ENCODE peak calls at places on chromosomes 6 and 20, in eight cellular contexts. W is activated CD8-positive, alpha-beta memory T cell treated with anti-CD3 and anti-CD28 coated beads, Interleukin-2, amount 10 ng/mL, durations not matched to agents 7 days and 5 days; G is effector CD4-positive, alpha-beta T cell; H is C1 segment of cervical spinal cord; I is GM06990; B is naive thymus-derived CD4-positive, alpha-beta T cell; N is non-pigmented ciliary epithelial cell; Z is progenitor cell of endocrine pancreas. X is an unnamed sample.

GRCh38 chr6:166514196-166514595 is 72.3 kb downstream of the RAMACL start:
- DNase-seq in W (no peak), G (no peak), H (no peak), I (no peak), B (no peak), N (no peak), Z (no peak), X (no peak)

GRCh38 chr6:168908166-168908565 is 345.5 kb downstream of the THBS2 start:
- DNase-seq in W (no peak), G (no peak), H (no peak), I (no peak), B (no peak), N (peak), Z (no peak), X (no peak)

GRCh38 chr6:151029976-151030375 is 164.5 kb downstream of the MTHFD1L start:
- DNase-seq in W (no peak), G (no peak), H (no peak), I (no peak), B (no peak), N (no peak), Z (no peak), X (no peak)

GRCh38 chr6:13375360-13375878 is 47.1 kb upstream of the TBC1D7 start:
- DNase-seq in W (peak), G (no peak), H (no peak), I (peak), B (no peak), N (no peak), Z (no peak), X (no peak)

GRCh38 chr6:131059486-131059885 is 3.6 kb downstream of the EPB41L2 start:
- DNase-seq in W (no peak), G (no peak), H (no peak), I (no peak), B (no peak), N (no peak), Z (no peak), X (no peak)

GRCh38 chr20:54134445-54135220 is 39.2 kb downstream of the CYP24A1 start:
- DNase-seq in W (no peak), G (no peak), H (no peak), I (no peak), B (no peak), N (peak), Z (no peak), X (no peak)

GRCh38 chr20:7152071-7152470 is 384.6 kb downstream of the BMP2 start:
- DNase-seq in W (no peak), G (no peak), H (no peak), I (no peak), B (no peak), N (no peak), Z (no peak), X (no peak)

GRCh38 chr20:36141310-36141709 is 13.2 kb upstream of the EPB41L1 start:
- DNase-seq in W (no peak), G (no peak), H (no peak), I (no peak), B (no peak), N (no peak), Z (no peak), X (no peak)

GRCh38 chr6:90219168-90219985 is 77.3 kb downstream of the BACH2 start:
- DNase-seq in W (no peak), G (peak), H (no peak), I (no peak), B (peak), N (peak), Z (peak), X (peak)

GRCh38 chr6:18328549-18328922 is 58.6 kb upstream of the RNF144B start:
- DNase-seq in W (no peak), G (no peak), H (no peak), I (no peak), B (no peak), N (no peak), Z (no peak), X (no peak)

GRCh38 chr6:87941556-87942358 is 105.9 kb upstream of the SPACA1 start:
- DNase-seq in W (no peak), G (no peak), H (no peak), I (no peak), B (no peak), N (no peak), Z (no peak), X (no peak)

GRCh38 chr6:29806387-29806786 is 21.2 kb upstream of the HLA-G start:
- DNase-seq in W (no peak), G (no peak), H (no peak), I (no peak), B (no peak), N (no peak), Z (no peak), X (no peak)

GRCh38 chr20:59040682-59041081 is 1.9 kb downstream of the PRELID3B start:
- DNase-seq in W (no peak), G (no peak), H (no peak), I (no peak), B (no peak), N (no peak), Z (no peak), X (no peak)

GRCh38 chr6:32191696-32192607 is 491 bp downstream of the GPSM3 start:
- DNase-seq in W (no peak), G (no peak), H (no peak), I (no peak), B (peak), N (no peak), Z (no peak), X (no peak)

GRCh38 chr6:103729658-103730057 is 1130.1 kb downstream of the HACE1 start:
- DNase-seq in W (no peak), G (no peak), H (no peak), I (no peak), B (no peak), N (no peak), Z (no peak), X (no peak)

GRCh38 chr6:39224523-39225182 is 4.6 kb downstream of the KCNK5 start:
- DNase-seq in W (no peak), G (no peak), H (no peak), I (no peak), B (no peak), N (no peak), Z (no peak), X (no peak)

GRCh38 chr6:105560611-105561066 is 157.8 kb upstream of the PREP start:
- DNase-seq in W (peak), G (no peak), H (no peak), I (peak), B (no peak), N (peak), Z (no peak), X (no peak)

GRCh38 chr6:125154184-125155135 is 887 bp downstream of the TPD52L1 start:
- DNase-seq in W (no peak), G (no peak), H (no peak), I (peak), B (no peak), N (no peak), Z (peak), X (peak)

GRCh38 chr20:10319855-10320254 is 101.2 kb downstream of the SNAP25 start:
- DNase-seq in W (no peak), G (no peak), H (no peak), I (no peak), B (no peak), N (no peak), Z (no peak), X (no peak)

GRCh38 chr20:19764207-19764606 is 6.1 kb downstream of the RIN2 start:
- DNase-seq in W (no peak), G (no peak), H (no peak), I (no peak), B (no peak), N (no peak), Z (no peak), X (no peak)

GRCh38 chr6:168216139-168216538 is 103.4 kb downstream of the DACT2 start:
- DNase-seq in W (no peak), G (no peak), H (no peak), I (no peak), B (no peak), N (no peak), Z (no peak), X (no peak)

GRCh38 chr20:41248371-41249024 is 69.0 kb downstream of the ZHX3 start:
- DNase-seq in W (no peak), G (no peak), H (no peak), I (no peak), B (no peak), N (no peak), Z (no peak), X (no peak)

GRCh38 chr6:141969201-141969600 is 163.5 kb upstream of the GJE1 start:
- DNase-seq in W (no peak), G (no peak), H (no peak), I (no peak), B (no peak), N (no peak), Z (no peak), X (no peak)

GRCh38 chr6:32166411-32167061 is 2.1 kb downstream of the EGFL8 start:
- DNase-seq in W (no peak), G (no peak), H (no peak), I (no peak), B (no peak), N (no peak), Z (no peak), X (peak)

GRCh38 chr20:48617481-48617880 is 210.3 kb downstream of the PREX1 start:
- DNase-seq in W (no peak), G (no peak), H (no peak), I (no peak), B (no peak), N (no peak), Z (no peak), X (no peak)

GRCh38 chr6:37432916-37433656 is at the start of gene CMTR1:
- DNase-seq in W (peak), G (peak), H (peak), I (peak), B (peak), N (no peak), Z (peak), X (peak)

GRCh38 chr20:36836591-36837329 is 39.2 kb upstream of the TLDC2 start:
- DNase-seq in W (peak), G (no peak), H (no peak), I (peak), B (no peak), N (no peak), Z (no peak), X (peak)

GRCh38 chr6:129647044-129647443 is 62.9 kb downstream of the ARHGAP18 start:
- DNase-seq in W (no peak), G (no peak), H (no peak), I (no peak), B (no peak), N (no peak), Z (no peak), X (no peak)

GRCh38 chr20:58447733-58448391 is 58.8 kb downstream of the VAPB start:
- DNase-seq in W (peak), G (peak), H (no peak), I (no peak), B (peak), N (no peak), Z (peak), X (peak)

GRCh38 chr6:44667226-44667625 is 279.7 kb downstream of the CDC5L start:
- DNase-seq in W (no peak), G (no peak), H (no peak), I (no peak), B (no peak), N (peak), Z (no peak), X (no peak)

GRCh38 chr6:37826188-37826587 is 6.7 kb downstream of the ZFAND3 start:
- DNase-seq in W (no peak), G (no peak), H (no peak), I (no peak), B (no peak), N (no peak), Z (no peak), X (no peak)

X was measured in glutamatergic neuron.